ENCODE peak calls at places on chromosomes 6 and 20, in four cellular contexts. M is NCI-H524; I is activated CD8-positive, alpha-beta memory T cell treated with anti-CD3 and anti-CD28 coated beads for 4 hours; P is GM18507. G is an unnamed sample.

GRCh38 chr20:51175724-51176123 is 152.8 kb upstream of the KCNG1 start:
- DNase-seq in P (no peak), M (no peak), I (no peak), G (no peak)

GRCh38 chr6:101832371-101832770 is 438.9 kb downstream of the GRIK2 start:
- DNase-seq in P (no peak), I (no peak), M (peak), G (no peak)

GRCh38 chr20:47127986-47128385 is 228.5 kb downstream of the ZMYND8 start:
- DNase-seq in M (no peak), P (no peak), I (no peak), G (no peak)

GRCh38 chr6:32796848-32797776 is 19.7 kb downstream of the HLA-DOB start:
- DNase-seq in M (peak), I (peak), P (no peak), G (no peak)

GRCh38 chr6:143867236-143867635 is 3.0 kb downstream of the ZC2HC1B start:
- DNase-seq in M (no peak), I (no peak), P (no peak), G (no peak)

GRCh38 chr6:72716916-72717315 is 95.1 kb downstream of the KCNQ5 start:
- DNase-seq in M (no peak), P (no peak), I (no peak), G (no peak)

GRCh38 chr20:50790651-50791277 is 4.1 kb upstream of the BCAS4 start:
- DNase-seq in I (peak), M (peak), P (peak), G (peak)

GRCh38 chr6:138682722-138683521 is 90.6 kb upstream of the CCDC28A start:
- DNase-seq in M (peak), I (no peak), P (no peak), G (no peak)

GRCh38 chr6:47524136-47524840 is 46.7 kb downstream of the CD2AP start:
- DNase-seq in I (no peak), M (no peak), P (no peak), G (no peak)

GRCh38 chr20:5928063-5928462 is 22.3 kb downstream of the TRMT6 start:
- DNase-seq in M (no peak), I (no peak), P (no peak), G (no peak)

GRCh38 chr6:46719099-46719498 is 16.1 kb downstream of the PLA2G7 start:
- DNase-seq in M (no peak), I (no peak), P (no peak), G (no peak)

GRCh38 chr6:167494698-167495435 is 170.0 kb downstream of the TTLL2 start:
- DNase-seq in M (no peak), I (no peak), P (no peak), G (no peak)

G was measured in GM12891.